ENCODE peak calls at places on chromosome 2, in five cellular contexts. L, C, J, R and S are unnamed samples.

GRCh38 chr2:237000481-237000880 is 85.2 kb upstream of the COPS8 start:
- DNase-seq in L (no peak), J (no peak), C (no peak), R (no peak), S (no peak)

GRCh38 chr2:193332938-193333337 is 1138.2 kb upstream of the TMEFF2 start:
- DNase-seq in R (no peak), L (no peak), C (no peak), J (no peak), S (no peak)

GRCh38 chr2:236960516-236960915 is 125.2 kb upstream of the COPS8 start:
- DNase-seq in R (no peak), L (no peak), J (no peak), C (no peak), S (no peak)

GRCh38 chr2:176637497-176638166 is 368.4 kb downstream of the MTX2 start:
- DNase-seq in L (no peak), C (no peak), R (no peak), J (peak), S (peak)

GRCh38 chr2:97095661-97096060 is 979 bp upstream of the FAHD2B start:
- DNase-seq in J (no peak), R (no peak), L (no peak), C (no peak), S (no peak)

GRCh38 chr2:239935789-239936758 is 89.1 kb downstream of the NDUFA10 start:
- DNase-seq in J (no peak), C (peak), R (no peak), L (no peak), S (no peak)

GRCh38 chr2:19767876-19768275 is 133.9 kb downstream of the TTC32 start:
- DNase-seq in R (no peak), J (no peak), L (no peak), C (no peak), S (no peak)

GRCh38 chr2:121001641-121002040 is 266.0 kb downstream of the GLI2 start:
- DNase-seq in C (no peak), L (no peak), J (no peak), R (no peak), S (no peak)

GRCh38 chr2:50694798-50695197 is 337.1 kb downstream of the NRXN1 start:
- DNase-seq in J (no peak), L (no peak), C (no peak), R (no peak), S (no peak)

GRCh38 chr2:169107645-169108044 is 38.3 kb downstream of the DHRS9 start:
- DNase-seq in R (no peak), C (no peak), J (no peak), L (no peak), S (no peak)

GRCh38 chr2:103991591-103991990 is 862.3 kb upstream of the POU3F3 start:
- DNase-seq in L (no peak), J (no peak), R (no peak), C (peak), S (no peak)

GRCh38 chr2:68879296-68879695 is 8.1 kb upstream of the BMP10 start:
- DNase-seq in L (no peak), R (no peak), J (no peak), C (no peak), S (no peak)

GRCh38 chr2:201824212-201824611 is 17.9 kb downstream of the CDK15 start:
- DNase-seq in J (no peak), L (no peak), C (no peak), R (no peak), S (no peak)

GRCh38 chr2:239962890-239963591 is 62.1 kb downstream of the NDUFA10 start:
- DNase-seq in C (no peak), L (no peak), R (no peak), J (no peak), S (no peak)

GRCh38 chr2:212912445-212913103 is 238.8 kb downstream of the IKZF2 start:
- DNase-seq in C (peak), R (no peak), L (no peak), J (no peak), S (peak)

GRCh38 chr2:96580771-96581170 is 44.2 kb downstream of the ARID5A start:
- DNase-seq in L (no peak), R (no peak), J (no peak), C (peak), S (peak)

GRCh38 chr2:33607905-33608304 is 8.8 kb upstream of the FAM98A start:
- DNase-seq in L (no peak), J (no peak), R (no peak), C (no peak), S (no peak)

GRCh38 chr2:120384486-120385354 is 38.8 kb downstream of the INHBB start:
- DNase-seq in J (no peak), R (peak), L (no peak), C (peak), S (no peak)

GRCh38 chr2:174729797-174730529 is 34.3 kb downstream of the CHRNA1 start:
- DNase-seq in J (peak), L (no peak), C (no peak), R (no peak), S (peak)

GRCh38 chr2:156331572-156332451 is 709 bp downstream of the NR4A2 start:
- DNase-seq in J (no peak), L (peak), C (no peak), R (no peak), S (peak)

GRCh38 chr2:10078704-10079191 is 1.5 kb downstream of the CYS1 start:
- DNase-seq in L (no peak), J (no peak), C (no peak), R (no peak), S (no peak)
- TF ChIP-seq CEBPB in L (no peak), J (no peak), C (no peak), R (no peak), S (no peak)

GRCh38 chr2:146978891-146979555 is 865.8 kb upstream of the ACVR2A start:
- DNase-seq in R (no peak), J (no peak), L (no peak), C (no peak), S (no peak)
- TF ChIP-seq POLR2A in R (no peak), J (no peak), L (no peak), C (no peak), S (no peak)

GRCh38 chr2:32553829-32554432 is 73.9 kb upstream of the TTC27 start:
- DNase-seq in J (no peak), C (peak), R (peak), L (peak), S (peak)
- TF ChIP-seq KDM1A in J (no peak), C (no peak), R (no peak), L (no peak), S (no peak)

GRCh38 chr2:42060718-42061619 is 13.1 kb downstream of the PKDCC start:
- DNase-seq in L (no peak), R (no peak), J (no peak), C (no peak), S (no peak)
- TF ChIP-seq CEBPB in L (no peak), R (no peak), J (no peak), C (no peak), S (no peak)

DNA sequence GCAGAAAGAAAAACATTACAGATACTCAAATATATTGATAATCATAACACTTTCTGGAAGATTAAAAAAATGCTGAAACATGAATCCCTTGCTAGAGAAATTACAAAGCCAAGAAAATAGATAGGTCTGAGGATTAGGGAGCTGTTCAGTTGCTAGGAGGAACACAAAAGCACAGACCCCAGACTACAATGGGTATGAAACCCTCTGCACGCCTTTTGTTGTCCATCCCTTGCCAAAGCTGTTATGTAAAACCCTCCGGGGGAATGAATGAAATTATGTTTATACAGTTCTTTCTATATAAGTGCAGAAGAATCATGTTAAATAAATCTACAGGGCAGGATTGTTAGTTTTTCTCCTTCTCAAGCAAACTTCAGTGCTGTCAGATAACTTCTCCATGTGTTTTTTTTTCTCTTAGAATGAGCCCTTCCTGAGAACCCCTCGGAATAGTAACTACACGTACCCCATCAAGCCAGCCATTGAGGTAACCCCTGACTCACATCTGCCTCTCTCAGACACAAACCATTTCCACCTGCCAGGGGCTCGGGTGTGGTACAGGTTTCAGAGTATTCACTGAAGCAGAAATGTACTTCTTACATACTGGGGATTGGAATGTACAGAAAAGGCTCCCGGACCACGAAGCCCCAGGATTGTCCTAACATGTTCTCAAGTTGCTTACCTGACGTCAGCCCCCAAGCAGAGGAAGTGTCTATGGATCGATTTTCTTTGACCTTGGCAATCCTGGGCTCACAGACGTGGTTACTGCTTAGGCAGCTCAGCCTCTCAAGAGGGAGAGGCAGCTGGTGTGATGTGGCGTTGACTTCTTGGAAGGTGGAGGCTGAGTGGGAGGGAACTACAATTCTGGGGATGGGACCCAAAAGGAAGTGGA is 118.0 kb downstream of the PLB1 start:
- DNase-seq in C (peak), L (no peak), J (no peak), R (no peak), S (no peak)
- TF ChIP-seq POLR2A in C (no peak), L (no peak), J (no peak), R (no peak), S (no peak)

DNA sequence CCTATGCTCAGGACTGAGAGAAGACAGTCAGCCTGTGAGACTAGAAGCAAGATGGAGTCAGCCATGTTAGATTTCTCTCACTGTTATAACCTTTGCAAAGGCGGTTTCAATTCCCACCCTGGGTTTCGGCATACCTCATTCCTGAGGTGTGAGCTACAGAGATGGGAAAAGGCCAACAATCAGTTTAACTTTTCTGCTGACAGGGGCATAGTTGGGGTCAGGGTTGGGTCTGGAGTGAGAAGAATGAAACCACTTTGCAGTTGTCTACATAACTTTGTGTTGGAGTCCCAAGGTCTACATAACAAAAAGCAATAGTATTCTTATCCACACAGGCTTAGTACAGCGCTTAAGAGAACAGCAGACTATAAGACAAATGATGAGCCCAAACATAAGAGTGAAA is 28.1 kb upstream of the FEZ2 start:
- DNase-seq in C (no peak), L (no peak), J (no peak), R (no peak), S (no peak)
- TF ChIP-seq KDM1A in C (no peak), L (no peak), J (no peak), R (no peak), S (no peak)

DNA sequence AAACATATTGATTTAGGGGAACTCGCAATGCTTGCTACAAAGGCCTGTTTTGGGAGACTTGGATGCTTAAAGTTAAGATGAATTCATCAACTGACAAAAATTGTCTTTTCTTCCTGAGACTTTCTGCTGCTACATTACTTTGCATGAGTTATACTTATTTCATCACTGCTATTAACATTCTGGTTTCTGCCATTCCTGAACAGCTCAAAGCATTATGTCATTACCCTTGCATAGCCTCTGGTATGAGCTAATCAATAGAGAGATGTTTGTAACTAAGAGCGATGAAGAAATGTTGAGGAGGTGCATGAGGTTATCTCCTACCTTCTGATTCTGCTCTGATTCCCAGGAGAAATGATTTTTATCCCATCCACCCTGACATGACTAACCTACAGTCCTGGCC is 74.4 kb downstream of the SOX11 start:
- DNase-seq in J (no peak), R (no peak), L (no peak), C (no peak), S (no peak)
- TF ChIP-seq CEBPB in J (no peak), R (no peak), L (no peak), C (no peak), S (no peak)

GRCh38 chr2:46877619-46878113 is 37.9 kb downstream of the MCFD2 start:
- DNase-seq in L (no peak), C (no peak), J (no peak), R (no peak), S (no peak)
- TF ChIP-seq POLR2A in L (no peak), C (no peak), J (no peak), R (no peak), S (no peak)